ENCODE peak calls at places on chromosomes 5 and 9, in four cellular contexts. One of them, this sample, is unnamed.

GRCh38 chr5:92969781-92970237 is 611.2 kb downstream of the NR2F1-AS1 start:
- DNase-seq in colonic mucosa: no peak
- DNase-seq in BJ: no peak
- DNase-seq in ovary: no peak
- DNase-seq in this sample: no peak

GRCh38 chr5:9282211-9282610 is 263.7 kb downstream of the SEMA5A start:
- DNase-seq in BJ: no peak
- DNase-seq in colonic mucosa: no peak
- DNase-seq in ovary: no peak
- DNase-seq in this sample: no peak

GRCh38 chr9:2338770-2339169 is 282.8 kb upstream of the VLDLR start:
- DNase-seq in BJ: no peak
- DNase-seq in colonic mucosa: no peak
- DNase-seq in ovary: no peak
- DNase-seq in this sample: no peak

GRCh38 chr9:2681981-2682380 is 35.3 kb upstream of the KCNV2 start:
- DNase-seq in ovary: no peak
- DNase-seq in BJ: no peak
- DNase-seq in colonic mucosa: no peak
- DNase-seq in this sample: no peak

GRCh38 chr5:170184007-170184687 is 48.6 kb upstream of the C5orf58 start:
- DNase-seq in colonic mucosa: peak; percentile 53
- DNase-seq in ovary: peak; percentile 14
- DNase-seq in BJ: no peak
- DNase-seq in this sample: peak; percentile 81

GRCh38 chr9:90919883-90920282 is 118.3 kb downstream of the SYK start:
- DNase-seq in colonic mucosa: no peak
- DNase-seq in ovary: no peak
- DNase-seq in BJ: no peak
- DNase-seq in this sample: peak; percentile 78

GRCh38 chr9:137972988-137973470 is 95.4 kb downstream of the CACNA1B start:
- DNase-seq in BJ: no peak
- DNase-seq in colonic mucosa: no peak
- DNase-seq in ovary: no peak
- DNase-seq in this sample: peak; percentile 8

GRCh38 chr9:137275203-137275936 is 2.2 kb upstream of the TOR4A start:
- DNase-seq in BJ: no peak
- DNase-seq in colonic mucosa: no peak
- DNase-seq in ovary: no peak
- DNase-seq in this sample: no peak

GRCh38 chr5:54761213-54761701 is 224.1 kb downstream of the ESM1 start:
- DNase-seq in colonic mucosa: no peak
- DNase-seq in BJ: peak; percentile 93
- DNase-seq in ovary: no peak
- DNase-seq in this sample: no peak

GRCh38 chr5:26649000-26649399 is 389.4 kb downstream of the CDH9 start:
- DNase-seq in ovary: no peak
- DNase-seq in BJ: no peak
- DNase-seq in colonic mucosa: no peak
- DNase-seq in this sample: no peak

GRCh38 chr9:16010221-16010620 is 457.4 kb downstream of the CCDC171 start:
- DNase-seq in BJ: no peak
- DNase-seq in colonic mucosa: no peak
- DNase-seq in ovary: no peak
- DNase-seq in this sample: no peak

GRCh38 chr5:144139586-144139985 is 30.9 kb downstream of the YIPF5 start:
- DNase-seq in colonic mucosa: no peak
- DNase-seq in BJ: no peak
- DNase-seq in ovary: no peak
- DNase-seq in this sample: no peak

GRCh38 chr9:106670418-106670817 is 192.5 kb upstream of the ZNF462 start:
- DNase-seq in BJ: no peak
- DNase-seq in ovary: no peak
- DNase-seq in colonic mucosa: no peak
- DNase-seq in this sample: no peak

GRCh38 chr9:76087978-76088377 is 197.5 kb downstream of the PCSK5 start:
- DNase-seq in colonic mucosa: no peak
- DNase-seq in BJ: no peak
- DNase-seq in ovary: no peak
- DNase-seq in this sample: no peak

GRCh38 chr5:122607818-122608217 is 167.1 kb upstream of the SNX2 start:
- DNase-seq in colonic mucosa: no peak
- DNase-seq in BJ: no peak
- DNase-seq in ovary: no peak
- DNase-seq in this sample: no peak

DNA sequence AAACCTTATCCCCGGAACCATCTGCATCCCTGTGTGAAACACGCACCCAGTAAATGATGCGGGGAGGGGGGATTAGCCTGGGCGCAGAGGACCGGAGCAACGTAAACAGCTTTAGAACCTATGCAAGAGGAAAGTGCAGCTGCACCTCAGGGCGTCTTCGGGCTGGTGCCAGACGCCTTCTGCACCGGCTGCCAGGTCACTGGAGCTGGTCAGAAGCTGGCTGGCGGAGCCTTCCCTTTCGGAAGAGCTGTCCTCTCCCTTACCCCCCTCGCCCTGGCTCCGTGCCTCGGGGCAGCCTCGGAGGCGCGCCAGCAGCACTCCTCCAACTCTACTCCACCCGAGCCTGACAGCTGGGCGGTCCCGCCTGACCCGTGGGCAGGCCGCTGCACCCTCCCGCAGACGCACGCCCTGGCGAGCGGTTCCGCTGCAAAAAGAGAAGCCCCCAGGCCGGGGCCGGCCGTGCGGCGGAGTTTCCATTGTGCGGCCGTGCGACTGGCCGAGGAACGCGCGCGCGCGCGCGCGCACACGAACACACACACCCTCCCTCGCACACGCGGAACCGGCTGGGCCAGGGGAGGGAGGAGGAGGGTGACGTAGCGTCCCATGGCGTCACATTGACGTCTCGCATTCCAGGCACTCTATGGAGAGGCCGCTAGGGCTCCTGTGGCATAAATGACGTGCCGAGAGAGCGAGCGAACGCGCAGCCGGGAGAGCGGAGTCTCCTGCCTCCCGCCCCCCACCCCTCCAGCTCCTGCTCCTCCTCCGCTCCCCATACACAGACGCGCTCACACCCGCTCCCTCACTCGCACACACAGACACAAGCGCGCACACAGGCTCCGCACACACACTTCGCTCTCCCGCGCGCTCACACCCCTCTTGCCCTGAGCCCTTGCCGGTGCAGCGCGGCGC is at the start of gene NR4A3:
- DNase-seq in ovary: peak; percentile 92
- DNase-seq in colonic mucosa: peak; percentile 96
- DNase-seq in BJ: peak; percentile 81
- DNase-seq in this sample: peak; percentile 96
- H3K27me3 ChIP-seq in ovary: no peaks in the 10 kb centered on the region
- H3K27me3 ChIP-seq in colonic mucosa: peaks cover 43% of the 10 kb centered on the region
- H3K27me3 ChIP-seq in BJ: no peaks in the 10 kb centered on the region
- H3K27me3 ChIP-seq in this sample: no peaks in the 10 kb centered on the region

GRCh38 chr9:134459164-134459563 is 132.9 kb downstream of the RXRA start:
- DNase-seq in colonic mucosa: no peak
- DNase-seq in BJ: no peak
- DNase-seq in ovary: no peak
- DNase-seq in this sample: no peak
- H3K27me3 ChIP-seq in colonic mucosa: no peaks in the 10 kb centered on the region
- H3K27me3 ChIP-seq in BJ: no peaks in the 10 kb centered on the region
- H3K27me3 ChIP-seq in ovary: no peaks in the 10 kb centered on the region
- H3K27me3 ChIP-seq in this sample: no peaks in the 10 kb centered on the region

DNA sequence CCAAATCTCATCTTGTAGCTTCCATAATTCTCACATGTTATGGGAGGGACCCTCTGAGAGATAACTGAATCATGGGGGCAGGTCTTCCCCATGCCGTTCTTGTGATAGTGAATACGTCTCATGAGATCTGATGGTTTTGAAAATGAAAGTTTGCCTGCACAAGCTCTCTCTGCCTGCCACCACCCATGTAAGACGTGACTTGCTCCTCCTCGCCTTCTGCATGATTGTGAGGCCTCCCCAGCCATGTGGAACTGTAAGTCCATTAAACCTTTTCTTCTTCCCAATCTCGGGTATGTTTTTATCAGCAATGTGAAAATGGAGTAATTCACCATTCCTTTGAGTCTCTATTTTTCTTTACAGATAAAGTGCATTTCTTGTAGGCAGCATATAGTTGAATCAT is 66.9 kb upstream of the FNIP1 start:
- DNase-seq in ovary: no peak
- DNase-seq in BJ: no peak
- DNase-seq in colonic mucosa: no peak
- DNase-seq in this sample: no peak
- H3K27me3 ChIP-seq in ovary: no peaks in the 10 kb centered on the region
- H3K27me3 ChIP-seq in BJ: no peaks in the 10 kb centered on the region
- H3K27me3 ChIP-seq in colonic mucosa: no peaks in the 10 kb centered on the region
- H3K27me3 ChIP-seq in this sample: no peaks in the 10 kb centered on the region

GRCh38 chr5:176776141-176776865 is 34.1 kb upstream of the UNC5A start:
- DNase-seq in colonic mucosa: peak; percentile 12
- DNase-seq in ovary: no peak
- DNase-seq in BJ: no peak
- DNase-seq in this sample: peak; percentile 7
- H3K27me3 ChIP-seq in colonic mucosa: no peaks in the 10 kb centered on the region
- H3K27me3 ChIP-seq in ovary: no peaks in the 10 kb centered on the region
- H3K27me3 ChIP-seq in BJ: peaks cover 11% of the 10 kb centered on the region
- H3K27me3 ChIP-seq in this sample: no peaks in the 10 kb centered on the region

GRCh38 chr5:1386274-1386717 is 41.4 kb upstream of the CLPTM1L start:
- DNase-seq in colonic mucosa: peak; percentile 66
- DNase-seq in ovary: peak; percentile 47
- DNase-seq in BJ: no peak
- DNase-seq in this sample: peak; percentile 65
- H3K27me3 ChIP-seq in colonic mucosa: no peaks in the 10 kb centered on the region
- H3K27me3 ChIP-seq in ovary: no peaks in the 10 kb centered on the region
- H3K27me3 ChIP-seq in BJ: peaks cover 14% of the 10 kb centered on the region
- H3K27me3 ChIP-seq in this sample: no peaks in the 10 kb centered on the region

GRCh38 chr5:73307645-73308346 is 134.8 kb downstream of the TMEM174 start:
- DNase-seq in BJ: no peak
- DNase-seq in ovary: no peak
- DNase-seq in colonic mucosa: no peak
- DNase-seq in this sample: no peak
- H3K27me3 ChIP-seq in BJ: no peaks in the 10 kb centered on the region
- H3K27me3 ChIP-seq in ovary: peaks cover 3% of the 10 kb centered on the region
- H3K27me3 ChIP-seq in colonic mucosa: peaks cover 42% of the 10 kb centered on the region
- H3K27me3 ChIP-seq in this sample: peaks cover 6% of the 10 kb centered on the region

GRCh38 chr5:33829430-33829829 is 62.4 kb downstream of the ADAMTS12 start:
- DNase-seq in colonic mucosa: no peak
- DNase-seq in ovary: no peak
- DNase-seq in BJ: no peak
- DNase-seq in this sample: peak; percentile 32
- H3K27me3 ChIP-seq in colonic mucosa: no peaks in the 10 kb centered on the region
- H3K27me3 ChIP-seq in ovary: no peaks in the 10 kb centered on the region
- H3K27me3 ChIP-seq in BJ: no peaks in the 10 kb centered on the region
- H3K27me3 ChIP-seq in this sample: no peaks in the 10 kb centered on the region

DNA sequence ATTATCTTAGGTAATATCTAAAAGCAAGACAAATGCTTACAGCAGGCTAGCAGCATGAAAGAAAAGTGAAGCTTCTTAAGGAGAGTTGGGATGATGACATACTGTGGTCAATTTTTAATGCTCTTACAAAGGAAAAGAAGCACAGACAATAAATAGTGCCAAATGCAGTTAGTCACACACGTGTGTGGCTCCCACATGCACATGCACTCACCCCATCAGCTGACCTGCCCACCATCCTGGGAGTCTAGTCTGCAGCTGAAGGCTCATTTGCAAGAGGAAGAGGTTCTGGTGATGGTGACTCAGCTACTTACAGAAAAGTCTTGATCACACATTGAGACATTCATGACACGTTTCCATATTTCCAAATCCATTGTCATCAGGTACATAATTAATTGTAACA is 129.3 kb downstream of the MRPL36 start:
- DNase-seq in BJ: no peak
- DNase-seq in ovary: no peak
- DNase-seq in colonic mucosa: no peak
- DNase-seq in this sample: no peak
- H3K27me3 ChIP-seq in BJ: peaks cover 22% of the 10 kb centered on the region
- H3K27me3 ChIP-seq in ovary: no peaks in the 10 kb centered on the region
- H3K27me3 ChIP-seq in colonic mucosa: peaks cover 26% of the 10 kb centered on the region
- H3K27me3 ChIP-seq in this sample: no peaks in the 10 kb centered on the region

GRCh38 chr9:5510991-5511390 is 660 bp downstream of the PDCD1LG2 start:
- DNase-seq in BJ: no peak
- DNase-seq in ovary: no peak
- DNase-seq in colonic mucosa: no peak
- DNase-seq in this sample: no peak

GRCh38 chr9:5510360-5510931 is at the start of gene PDCD1LG2:
- DNase-seq in ovary: no peak
- DNase-seq in colonic mucosa: no peak
- DNase-seq in BJ: peak; percentile 44
- DNase-seq in this sample: peak; percentile 28

GRCh38 chr9:5512658-5513452 is 2.5 kb downstream of the PDCD1LG2 start:
- DNase-seq in ovary: no peak
- DNase-seq in colonic mucosa: no peak
- DNase-seq in BJ: no peak
- DNase-seq in this sample: no peak

GRCh38 chr9:5511935-5512580 is 1.7 kb downstream of the PDCD1LG2 start:
- DNase-seq in colonic mucosa: no peak
- DNase-seq in BJ: no peak
- DNase-seq in ovary: no peak
- DNase-seq in this sample: no peak

DNA sequence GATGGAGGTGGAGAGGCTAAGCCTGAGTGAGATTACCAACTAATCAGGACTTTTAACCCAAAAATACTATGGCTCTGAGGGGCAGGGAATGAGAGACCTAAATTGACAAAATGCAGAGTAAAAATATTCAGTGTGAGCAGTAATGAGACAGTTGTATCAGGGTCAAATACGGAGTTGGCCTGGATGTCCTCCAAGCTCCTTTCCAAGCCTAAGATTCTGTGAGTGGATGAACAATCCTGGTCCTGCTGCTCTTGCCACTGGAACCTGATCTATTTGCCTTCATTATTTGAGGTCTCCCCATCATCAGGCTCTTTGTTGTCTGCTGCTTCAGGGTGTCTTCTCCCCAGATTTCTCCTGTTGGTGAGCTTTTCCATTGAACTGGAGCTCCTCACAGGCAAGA is 1.1 kb downstream of the PDCD1LG2 start:
- DNase-seq in colonic mucosa: no peak
- DNase-seq in BJ: no peak
- DNase-seq in ovary: no peak
- DNase-seq in this sample: no peak
- H3K27me3 ChIP-seq in colonic mucosa: no peaks in the 10 kb centered on the region
- H3K27me3 ChIP-seq in BJ: no peaks in the 10 kb centered on the region
- H3K27me3 ChIP-seq in ovary: no peaks in the 10 kb centered on the region
- H3K27me3 ChIP-seq in this sample: no peaks in the 10 kb centered on the region

This sample was measured in testis.